ENCODE peak calls at places on chromosomes 1 and 21, in five cellular contexts. X, F, E, H and Y are unnamed samples.

GRCh38 chr1:71737768-71738167 is 544.6 kb downstream of the NEGR1 start:
- DNase-seq in X (no peak), F (no peak), E (no peak), H (no peak), Y (no peak)

GRCh38 chr1:101291562-101292035 is 54.8 kb downstream of the S1PR1 start:
- DNase-seq in X (no peak), F (no peak), E (peak), H (no peak), Y (no peak)

GRCh38 chr1:41319106-41319755 is 42.0 kb upstream of the FOXO6 start:
- DNase-seq in X (no peak), F (no peak), E (no peak), H (no peak), Y (no peak)

GRCh38 chr1:31116022-31116421 is 50.5 kb upstream of the PUM1 start:
- DNase-seq in X (no peak), F (no peak), E (no peak), H (no peak), Y (no peak)

GRCh38 chr1:89085781-89086180 is 20.8 kb upstream of the GBP1 start:
- DNase-seq in X (no peak), F (no peak), E (peak), H (peak), Y (peak)

GRCh38 chr1:38693759-38694158 is 165.8 kb downstream of the RRAGC start:
- DNase-seq in X (no peak), F (no peak), E (no peak), H (no peak), Y (no peak)

GRCh38 chr1:234371414-234371813 is 1.8 kb upstream of the COA6 start:
- DNase-seq in X (no peak), F (no peak), E (no peak), H (no peak), Y (no peak)

GRCh38 chr1:187876775-187877174 is 1048.0 kb downstream of the PLA2G4A start:
- DNase-seq in X (no peak), F (no peak), E (no peak), H (no peak), Y (no peak)

GRCh38 chr21:44850208-44850800 is 23.2 kb downstream of the PTTG1IP start:
- DNase-seq in X (no peak), F (peak), E (no peak), H (peak), Y (peak)

GRCh38 chr1:11037740-11038182 is 9.3 kb downstream of the MASP2 start:
- DNase-seq in X (peak), F (peak), E (peak), H (peak), Y (peak)

GRCh38 chr1:44405041-44405803 is at the start of gene RNF220:
- DNase-seq in X (peak), F (peak), E (peak), H (peak), Y (peak)

GRCh38 chr1:174433451-174433850 is 14.3 kb upstream of the GPR52 start:
- DNase-seq in X (no peak), F (no peak), E (no peak), H (no peak), Y (no peak)

GRCh38 chr1:207463021-207463420 is 8.9 kb downstream of the CR2 start:
- DNase-seq in X (no peak), F (no peak), E (no peak), H (no peak), Y (no peak)

GRCh38 chr1:222161676-222162075 is 386.2 kb downstream of the HHIPL2 start:
- DNase-seq in X (no peak), F (no peak), E (no peak), H (no peak), Y (no peak)

GRCh38 chr1:163258181-163258580 is 55.5 kb upstream of the RGS5 start:
- DNase-seq in X (no peak), F (no peak), E (no peak), H (no peak), Y (no peak)

GRCh38 chr1:43270421-43271095 is 775 bp downstream of the TMEM125 start:
- DNase-seq in X (peak), F (peak), E (no peak), H (peak), Y (peak)

GRCh38 chr1:47779613-47780012 is 217.6 kb downstream of the TRABD2B start:
- DNase-seq in X (no peak), F (no peak), E (no peak), H (no peak), Y (no peak)

GRCh38 chr1:27726173-27726793 is 522 bp downstream of the FAM76A start:
- DNase-seq in X (peak), F (no peak), E (peak), H (peak), Y (peak)

GRCh38 chr1:211323156-211324063 is 3.2 kb upstream of the TRAF5 start:
- DNase-seq in X (peak), F (no peak), E (peak), H (peak), Y (no peak)

GRCh38 chr1:162854245-162854860 is 6.6 kb downstream of the CCDC190 start:
- DNase-seq in X (peak), F (peak), E (peak), H (peak), Y (peak)

GRCh38 chr1:116159611-116160010 is 48.4 kb downstream of the MAB21L3 start:
- DNase-seq in X (no peak), F (no peak), E (no peak), H (no peak), Y (no peak)

GRCh38 chr1:82893712-82894111 is 1093.0 kb downstream of the ADGRL2 start:
- DNase-seq in X (no peak), F (no peak), E (no peak), H (no peak), Y (no peak)

GRCh38 chr1:107551491-107551890 is 410.7 kb downstream of the NTNG1 start:
- DNase-seq in X (no peak), F (no peak), E (no peak), H (no peak), Y (no peak)

GRCh38 chr1:144551543-144552424 is 40.9 kb upstream of the PPIAL4F start:
- DNase-seq in X (no peak), F (peak), E (peak), H (peak), Y (peak)

GRCh38 chr1:165424454-165425283 is 20.3 kb downstream of the RXRG start:
- DNase-seq in X (no peak), F (no peak), E (no peak), H (no peak), Y (no peak)

GRCh38 chr1:67367370-67368345 is 60.0 kb downstream of the IL12RB2 start:
- DNase-seq in X (no peak), F (no peak), E (peak), H (peak), Y (peak)

GRCh38 chr1:78222225-78222961 is 176.6 kb downstream of the GIPC2 start:
- DNase-seq in X (no peak), F (no peak), E (no peak), H (no peak), Y (no peak)

DNA sequence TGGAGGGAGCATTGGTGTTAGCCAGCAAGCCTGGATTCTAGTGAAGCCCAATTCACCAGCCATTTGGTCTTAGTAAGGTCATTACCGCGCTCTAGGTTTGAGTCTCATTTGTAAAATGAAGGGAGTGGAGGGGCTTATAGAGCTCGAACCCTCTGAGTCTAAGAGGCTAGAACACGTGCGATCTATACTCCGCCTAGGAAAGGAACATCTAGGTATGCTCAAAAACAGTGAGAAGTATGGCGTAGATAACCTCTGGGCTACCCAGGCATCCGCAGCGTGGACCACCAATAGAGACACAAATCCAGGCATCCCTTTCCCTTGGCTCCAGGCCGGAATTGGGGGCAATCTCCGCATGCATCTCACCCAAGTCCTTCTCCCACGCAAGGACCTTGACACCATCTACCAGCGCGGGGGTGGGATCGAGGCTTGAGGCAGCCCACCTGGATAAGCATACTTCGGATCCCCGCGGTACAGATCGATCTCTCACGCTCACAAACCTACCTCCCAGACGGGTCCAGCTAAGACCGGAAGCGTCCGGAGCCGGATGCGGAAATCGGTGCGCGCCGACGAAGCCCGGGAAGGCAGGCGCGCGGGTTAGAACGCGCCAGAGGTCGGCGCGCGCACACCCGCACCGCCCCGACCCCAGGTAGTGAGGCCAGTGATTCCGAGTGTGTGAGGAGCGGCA is at the start of gene METTL25B:
- DNase-seq in X (peak), F (peak), E (peak), H (peak), Y (peak)
- TF ChIP-seq POLR2A in X (no peak), F (peak), E (peak), H (peak), Y (no peak)

DNA sequence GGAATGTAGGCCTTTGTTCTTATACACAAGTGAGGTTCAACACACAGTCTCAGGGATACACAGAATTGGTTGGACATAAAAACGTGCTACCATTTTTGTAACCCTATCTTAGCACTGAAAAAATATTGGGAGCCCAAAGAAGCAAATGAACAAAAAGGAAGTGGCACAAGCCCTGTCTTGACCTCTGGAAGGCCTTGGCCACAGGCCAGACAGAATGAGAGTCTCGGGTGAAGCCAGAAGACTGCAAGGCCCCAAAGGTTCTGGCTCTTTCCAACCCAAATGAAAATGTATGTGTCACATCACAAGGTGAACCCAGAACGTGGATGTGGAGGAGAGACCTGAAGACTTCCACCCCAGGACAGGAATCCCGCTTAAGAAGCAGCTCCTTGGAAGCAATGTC is 57.3 kb downstream of the PGBD5 start:
- DNase-seq in X (no peak), F (no peak), E (no peak), H (no peak), Y (no peak)
- TF ChIP-seq POLR2A in X (no peak), F (no peak), E (no peak), H (no peak), Y (no peak)

DNA sequence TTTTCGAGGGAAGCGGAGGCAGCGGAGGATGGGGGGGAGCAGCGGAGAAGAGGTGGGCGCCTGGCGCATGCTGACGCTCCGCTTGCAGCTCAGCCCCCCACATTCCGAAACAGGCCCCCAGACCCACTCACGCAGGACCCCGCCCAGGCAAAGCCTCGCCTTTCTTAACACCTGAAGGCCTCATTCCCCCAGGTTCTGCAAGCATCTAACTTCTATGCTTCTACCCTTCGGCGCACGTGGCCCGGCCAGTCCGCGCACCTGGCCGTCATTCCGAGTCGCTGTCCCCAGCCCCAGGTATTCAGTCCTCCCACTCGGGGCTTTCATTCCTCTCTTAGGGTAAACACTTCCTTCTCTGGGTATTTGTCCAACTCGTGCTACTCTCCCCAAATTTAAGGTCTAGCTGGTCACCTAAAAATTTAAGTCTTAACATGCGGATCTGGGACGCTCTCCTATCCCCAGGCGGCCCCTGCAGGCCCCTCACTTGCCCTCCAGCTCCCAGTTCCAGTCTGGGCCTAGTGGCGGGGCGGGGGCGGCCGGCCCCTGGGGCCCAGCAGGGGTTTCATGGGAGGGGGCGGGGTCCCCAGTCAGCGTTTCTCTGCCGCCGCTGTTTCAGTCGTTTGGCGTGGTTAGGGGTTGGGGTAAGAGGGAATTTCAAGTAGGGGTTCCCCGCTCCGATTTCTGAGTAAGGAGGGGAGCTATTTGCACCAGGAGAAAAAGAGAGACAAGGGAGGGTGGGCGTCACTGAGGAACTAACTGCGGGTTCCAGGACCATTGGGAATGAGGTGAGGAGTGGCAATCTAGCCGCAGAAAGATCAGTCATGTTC is 2.7 kb upstream of the ZBTB7B start:
- DNase-seq in X (peak), F (peak), E (peak), H (peak), Y (peak)
- TF ChIP-seq POLR2A in X (no peak), F (no peak), E (no peak), H (no peak), Y (no peak)

DNA sequence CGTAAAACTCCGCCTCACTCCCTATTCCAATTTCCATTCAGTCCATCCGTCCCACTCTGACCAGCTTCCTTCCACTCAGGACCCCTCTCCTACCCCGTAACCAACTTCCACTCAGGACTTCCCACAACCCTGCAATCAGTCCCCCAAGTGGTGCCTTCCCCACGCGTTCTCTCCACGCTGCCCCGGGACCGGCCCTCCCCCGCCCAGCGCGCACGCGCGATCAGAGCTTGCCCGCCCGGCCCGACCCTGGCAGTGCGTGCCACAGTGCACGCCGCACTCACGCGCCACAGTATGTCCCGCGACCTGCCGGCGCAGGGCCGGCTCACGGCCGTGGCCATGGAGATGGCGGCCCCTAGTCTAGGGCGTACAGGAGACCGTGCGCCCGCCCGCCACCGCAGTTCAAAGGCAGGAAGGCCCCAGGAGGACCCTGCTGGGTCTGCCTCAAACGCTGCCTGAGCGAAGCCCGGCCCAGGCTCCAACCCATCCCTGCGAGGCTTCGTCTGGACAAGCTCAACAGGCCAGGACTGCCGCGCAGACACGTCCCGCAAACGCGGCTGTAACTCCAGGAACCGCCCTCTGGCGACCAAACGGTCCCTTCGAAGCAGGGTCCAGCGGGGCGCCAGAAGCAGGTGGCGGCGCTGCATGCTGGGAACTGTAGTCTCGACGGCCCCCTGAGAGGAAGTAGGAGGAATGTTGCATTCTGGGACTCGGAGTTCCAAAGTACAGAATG is at the start of gene NDC1:
- DNase-seq in X (peak), F (peak), E (peak), H (peak), Y (peak)
- TF ChIP-seq POLR2A in X (peak), F (peak), E (no peak), H (peak), Y (peak)

GRCh38 chr1:228836427-228836826 is 101.1 kb downstream of the RHOU start:
- DNase-seq in X (no peak), F (peak), E (no peak), H (peak), Y (peak)
- TF ChIP-seq POLR2A in X (no peak), F (peak), E (no peak), H (peak), Y (peak)